ENCODE peak calls at places on chromosomes 13 and 19, in ten cellular contexts. U, F, Q, Y, M, R, Z, P, G and I are unnamed samples.

GRCh38 chr13:90105881-90106496 is 1241.5 kb upstream of the MIR17HG start:
- DNase-seq in F (no peak), U (peak; percentile 38), Y (no peak), P (no peak), Q (no peak), Z (no peak), G (no peak), M (no peak), R (no peak), I (no peak)

GRCh38 chr19:1068111-1069001 is 1.4 kb downstream of the ARHGAP45 start:
- DNase-seq in Q (peak; percentile 56), R (no peak), Y (no peak), F (no peak), Z (no peak), U (no peak), M (peak; percentile 83), P (peak; percentile 42), G (no peak), I (peak; percentile 50)

GRCh38 chr19:6412111-6412999 is 12.3 kb downstream of the KHSRP start:
- DNase-seq in F (no peak), M (peak; percentile 69), U (no peak), Q (no peak), Y (no peak), G (peak; percentile 68), R (peak; percentile 2), Z (peak; percentile 18), P (no peak), I (peak; percentile 49)

GRCh38 chr19:21789761-21790160 is 22.4 kb upstream of the ZNF100 start:
- DNase-seq in M (no peak), U (no peak), F (no peak), Q (no peak), G (no peak), R (no peak), Y (no peak), P (no peak), Z (no peak), I (no peak)

GRCh38 chr19:13633109-13633508 is 126.8 kb upstream of the CACNA1A start:
- DNase-seq in Q (no peak), G (peak; percentile 64), R (peak; percentile 99), Z (peak; percentile 100), F (peak; percentile 64), U (no peak), P (no peak), M (no peak), Y (no peak), I (no peak)

GRCh38 chr19:47036233-47036651 is 12.2 kb downstream of the TMEM160 start:
- DNase-seq in R (peak; percentile 8), G (peak; percentile 42), Z (no peak), F (no peak), M (peak; percentile 72), Y (no peak), Q (no peak), U (no peak), P (no peak), I (no peak)

GRCh38 chr19:33295621-33296472 is 6.5 kb downstream of the CEBPA start:
- DNase-seq in F (no peak), R (no peak), G (no peak), M (no peak), Y (no peak), U (no peak), Q (no peak), P (no peak), Z (no peak), I (no peak)

GRCh38 chr19:36436531-36436930 is 18.1 kb upstream of the ZFP82 start:
- DNase-seq in M (no peak), G (peak; percentile 4), Y (no peak), U (no peak), Q (no peak), P (no peak), R (no peak), Z (no peak), F (no peak), I (no peak)

GRCh38 chr13:87355451-87355850 is 315.7 kb upstream of the SLITRK5 start:
- DNase-seq in Q (no peak), P (no peak), Z (no peak), M (no peak), F (no peak), G (no peak), U (no peak), Y (no peak), R (no peak), I (no peak)

GRCh38 chr13:95505265-95505664 is 47.3 kb upstream of the CLDN10 start:
- DNase-seq in Q (no peak), G (peak; percentile 47), P (no peak), M (no peak), F (no peak), R (no peak), U (no peak), Y (no peak), Z (peak; percentile 75), I (no peak)

GRCh38 chr13:40059540-40060232 is 404.2 kb downstream of the COG6 start:
- DNase-seq in G (no peak), R (peak; percentile 58), M (no peak), Y (no peak), P (no peak), Z (no peak), U (no peak), Q (no peak), F (no peak), I (no peak)

GRCh38 chr13:99227331-99227900 is 26.8 kb downstream of the UBAC2 start:
- DNase-seq in Q (no peak), Z (no peak), M (no peak), Y (no peak), U (no peak), F (no peak), P (no peak), G (no peak), R (no peak), I (no peak)

GRCh38 chr13:24168392-24168750 is 7.9 kb downstream of the SPATA13 start:
- DNase-seq in R (no peak), Q (no peak), Z (no peak), F (no peak), U (no peak), P (peak; percentile 74), M (no peak), G (peak; percentile 67), Y (no peak), I (no peak)

GRCh38 chr19:39671739-39672363 is 16.1 kb downstream of the LGALS16 start:
- DNase-seq in P (peak; percentile 85), Z (peak; percentile 68), G (peak; percentile 78), U (peak; percentile 10), R (peak; percentile 44), Y (peak; percentile 40), Q (no peak), M (no peak), F (peak; percentile 19), I (peak; percentile 37)

GRCh38 chr19:47309608-47310007 is at the start of gene C5AR1:
- DNase-seq in R (no peak), U (no peak), G (no peak), Z (no peak), Y (no peak), Q (peak; percentile 41), M (peak; percentile 66), P (peak; percentile 43), F (no peak), I (no peak)

GRCh38 chr19:1579222-1579621 is 11.1 kb upstream of the MEX3D start:
- DNase-seq in M (no peak), F (no peak), Z (no peak), R (no peak), Q (no peak), U (no peak), P (no peak), G (no peak), Y (no peak), I (no peak)

GRCh38 chr13:113638806-113639205 is 19.2 kb downstream of the ATP4B start:
- DNase-seq in F (no peak), G (no peak), Y (no peak), M (peak; percentile 3), R (no peak), Q (no peak), P (no peak), U (no peak), Z (no peak), I (no peak)

GRCh38 chr13:26019241-26019640 is 32.6 kb downstream of the SHISA2 start:
- DNase-seq in F (no peak), M (no peak), R (no peak), G (no peak), Q (no peak), Y (no peak), U (no peak), P (no peak), Z (no peak), I (no peak)

GRCh38 chr19:16203256-16204004 is 5.7 kb downstream of the AP1M1 start:
- DNase-seq in F (no peak), U (no peak), R (no peak), P (no peak), M (no peak), Q (no peak), Z (no peak), Y (no peak), G (no peak), I (no peak)

GRCh38 chr19:30881986-30882385 is 467.2 kb downstream of the TSHZ3 start:
- DNase-seq in M (no peak), U (no peak), Q (no peak), Y (no peak), Z (no peak), P (no peak), G (no peak), R (no peak), F (no peak), I (no peak)

GRCh38 chr19:21586341-21587116 is 81.1 kb downstream of the ZNF429 start:
- DNase-seq in Q (no peak), M (peak; percentile 74), G (peak; percentile 41), F (no peak), Y (no peak), Z (peak; percentile 1), P (no peak), R (no peak), U (no peak), I (no peak)

GRCh38 chr19:45715139-45715538 is 15.6 kb downstream of the FBXO46 start:
- DNase-seq in M (no peak), P (no peak), Q (no peak), R (no peak), Z (no peak), F (no peak), G (no peak), U (no peak), Y (no peak), I (no peak)

GRCh38 chr19:32017341-32017948 is 328.0 kb upstream of the ZNF507 start:
- DNase-seq in G (no peak), Z (no peak), R (no peak), F (no peak), Y (no peak), Q (no peak), U (no peak), P (no peak), M (no peak), I (no peak)

GRCh38 chr19:39542198-39542597 is 2.2 kb upstream of the EID2 start:
- DNase-seq in P (peak; percentile 82), G (peak; percentile 60), Y (no peak), M (no peak), F (no peak), Z (no peak), Q (no peak), R (no peak), U (no peak), I (no peak)

GRCh38 chr13:23778007-23778687 is 111.1 kb downstream of the MIPEP start:
- DNase-seq in F (no peak), P (no peak), R (no peak), Y (no peak), M (peak; percentile 52), U (no peak), Z (no peak), Q (no peak), G (no peak), I (no peak)

GRCh38 chr13:100721885-100722512 is 47.4 kb upstream of the TMTC4 start:
- DNase-seq in R (no peak), G (peak; percentile 66), U (peak; percentile 20), Q (peak; percentile 17), P (peak; percentile 75), Y (peak; percentile 28), Z (peak; percentile 79), M (peak; percentile 45), F (peak; percentile 29), I (peak; percentile 24)

GRCh38 chr19:2841858-2842574 is 741 bp downstream of the ZNF555 start:
- DNase-seq in U (no peak), Z (no peak), F (no peak), R (no peak), Y (no peak), G (peak; percentile 44), Q (no peak), P (no peak), M (no peak), I (no peak)

GRCh38 chr13:22883961-22884360 is 296.8 kb upstream of the SGCG start:
- DNase-seq in Y (no peak), Q (no peak), G (peak; percentile 54), P (no peak), U (no peak), Z (no peak), M (no peak), R (no peak), F (no peak), I (no peak)